ENCODE peak calls at places on chromosomes 4 and X, in seven cellular contexts. N is glutamatergic neuron, P is heart left ventricle, J is testis, A is fibroblast of mammary gland, C is psoas muscle, V is cardiac muscle cell. M is an unnamed sample.

GRCh38 chr4:139866270-139866962 is 200.8 kb downstream of the MGST2 start:
- DNase-seq in J (peak; percentile 49), V (no peak), N (no peak), C (no peak), A (no peak), P (no peak), M (no peak)

GRCh38 chr4:146369446-146369845 is 152.3 kb downstream of the SLC10A7 start:
- DNase-seq in A (peak; percentile 6), N (no peak), J (no peak), C (no peak), P (no peak), V (no peak), M (no peak)

GRCh38 chr4:142954415-142954814 is 108.3 kb upstream of the INPP4B start:
- DNase-seq in N (no peak), A (no peak), P (no peak), V (no peak), C (no peak), J (no peak), M (no peak)

GRCh38 chr4:177579649-177580048 is 137.4 kb upstream of the AGA start:
- DNase-seq in C (no peak), V (no peak), A (peak; percentile 8), N (no peak), J (no peak), P (no peak), M (no peak)

GRCh38 chr4:102761478-102761790 is 666 bp upstream of the MANBA start:
- DNase-seq in V (no peak), P (no peak), A (no peak), J (peak; percentile 37), N (no peak), C (no peak), M (no peak)

GRCh38 chr4:150482581-150482980 is 99.4 kb upstream of the MAB21L2 start:
- DNase-seq in A (no peak), N (no peak), V (no peak), J (no peak), P (no peak), C (no peak), M (no peak)

GRCh38 chr4:2363056-2363719 is 55.3 kb downstream of the ZFYVE28 start:
- DNase-seq in P (no peak), N (no peak), J (peak; percentile 96), C (peak; percentile 71), A (peak; percentile 16), V (peak; percentile 58), M (no peak)

GRCh38 chr4:2754848-2755820 is 1.0 kb downstream of the TNIP2 start:
- DNase-seq in C (no peak), N (no peak), A (no peak), P (no peak), V (no peak), J (no peak), M (no peak)

GRCh38 chr4:188647820-188648380 is 508.7 kb downstream of the TRIML1 start:
- DNase-seq in V (no peak), C (no peak), J (no peak), P (no peak), A (no peak), N (no peak), M (no peak)

GRCh38 chr4:120940547-120940946 is 18.0 kb upstream of the PRDM5 start:
- DNase-seq in J (no peak), V (no peak), C (no peak), N (no peak), P (no peak), A (no peak), M (no peak)

GRCh38 chrX:102067966-102068723 is 57.3 kb upstream of the TCEAL2 start:
- DNase-seq in A (peak; percentile 29), V (peak; percentile 14), C (no peak), J (peak; percentile 16), P (no peak), N (no peak), M (peak; percentile 19)

GRCh38 chr4:127379499-127379898 is 253.3 kb upstream of the INTU start:
- DNase-seq in V (no peak), N (no peak), C (no peak), P (no peak), A (no peak), J (no peak), M (no peak)

GRCh38 chr4:1293981-1294380 is 4.3 kb downstream of the MAEA start:
- DNase-seq in V (no peak), J (peak; percentile 24), A (no peak), N (no peak), C (no peak), P (no peak), M (no peak)

GRCh38 chr4:64341711-64342110 is 67.5 kb downstream of the TECRL start:
- DNase-seq in C (peak; percentile 28), P (peak; percentile 81), V (peak; percentile 89), J (no peak), A (no peak), N (peak; percentile 16), M (no peak)

GRCh38 chrX:153761863-153762262 is 2.2 kb upstream of the PLXNB3 start:
- DNase-seq in V (no peak), A (no peak), J (no peak), C (no peak), P (no peak), N (no peak), M (no peak)

GRCh38 chr4:142248946-142249345 is 597.2 kb downstream of the INPP4B start:
- DNase-seq in V (no peak), N (no peak), J (no peak), C (no peak), A (peak; percentile 75), P (no peak), M (peak; percentile 88)

GRCh38 chrX:132191938-132192337 is 27.3 kb downstream of the RAP2C start:
- DNase-seq in P (no peak), A (no peak), N (no peak), J (no peak), C (no peak), V (no peak), M (no peak)

GRCh38 chr4:77600521-77601451 is 4.8 kb upstream of the CXCL13 start:
- DNase-seq in J (peak; percentile 52), A (peak; percentile 41), N (no peak), V (peak; percentile 63), C (no peak), P (no peak), M (peak; percentile 6)

GRCh38 chrX:10159069-10159468 is 2.3 kb downstream of the CLCN4 start:
- DNase-seq in P (no peak), C (no peak), A (no peak), V (peak; percentile 18), N (peak; percentile 25), J (peak; percentile 26), M (no peak)

GRCh38 chrX:22527302-22527701 is 254.6 kb downstream of the CBLL2 start:
- DNase-seq in V (no peak), P (no peak), A (no peak), C (no peak), J (no peak), N (no peak), M (no peak)

GRCh38 chrX:53674581-53674980 is 11.9 kb downstream of the HUWE1 start:
- DNase-seq in V (no peak), N (no peak), C (no peak), P (no peak), J (no peak), A (no peak), M (no peak)

GRCh38 chr4:1126506-1126905 is 13.1 kb upstream of the RNF212 start:
- DNase-seq in J (no peak), N (no peak), A (peak; percentile 25), C (no peak), V (no peak), P (no peak), M (no peak)

GRCh38 chr4:139582044-139582443 is 26.0 kb upstream of the SETD7 start:
- DNase-seq in V (no peak), P (no peak), C (no peak), N (no peak), J (no peak), A (peak; percentile 39), M (no peak)

GRCh38 chrX:110699109-110699508 is 96.5 kb downstream of the CHRDL1 start:
- DNase-seq in J (no peak), P (no peak), C (no peak), A (peak; percentile 65), V (no peak), N (no peak), M (peak; percentile 3)

GRCh38 chrX:54922547-54922946 is 1.9 kb downstream of the TRO start:
- DNase-seq in J (no peak), A (no peak), V (no peak), P (no peak), N (no peak), C (no peak), M (no peak)

GRCh38 chrX:54923376-54923775 is 2.8 kb downstream of the TRO start:
- DNase-seq in V (no peak), C (no peak), P (no peak), N (no peak), A (no peak), J (no peak), M (no peak)

GRCh38 chrX:54921427-54922021 is 900 bp downstream of the TRO start:
- DNase-seq in N (peak; percentile 81), V (peak; percentile 88), A (peak; percentile 67), C (peak; percentile 62), P (peak; percentile 51), J (peak; percentile 76), M (peak; percentile 56)

GRCh38 chrX:54920610-54921426 is at the start of gene TRO:
- DNase-seq in N (peak; percentile 70), C (no peak), V (peak; percentile 53), A (no peak), P (no peak), J (peak; percentile 18), M (no peak)
- TF ChIP-seq CTCF in N (peak; percentile 32), C (no peak), V (peak; percentile 23), A (peak; percentile 6), P (no peak), J (no peak), M (peak; percentile 22)

GRCh38 chr4:75555294-75556164 is at the start of gene ODAPH:
- DNase-seq in P (no peak), N (no peak), A (peak; percentile 29), C (no peak), V (no peak), J (no peak), M (peak; percentile 55)
- TF ChIP-seq CTCF in P (no peak), N (no peak), A (no peak), C (no peak), V (no peak), J (no peak), M (peak; percentile 37)

DNA sequence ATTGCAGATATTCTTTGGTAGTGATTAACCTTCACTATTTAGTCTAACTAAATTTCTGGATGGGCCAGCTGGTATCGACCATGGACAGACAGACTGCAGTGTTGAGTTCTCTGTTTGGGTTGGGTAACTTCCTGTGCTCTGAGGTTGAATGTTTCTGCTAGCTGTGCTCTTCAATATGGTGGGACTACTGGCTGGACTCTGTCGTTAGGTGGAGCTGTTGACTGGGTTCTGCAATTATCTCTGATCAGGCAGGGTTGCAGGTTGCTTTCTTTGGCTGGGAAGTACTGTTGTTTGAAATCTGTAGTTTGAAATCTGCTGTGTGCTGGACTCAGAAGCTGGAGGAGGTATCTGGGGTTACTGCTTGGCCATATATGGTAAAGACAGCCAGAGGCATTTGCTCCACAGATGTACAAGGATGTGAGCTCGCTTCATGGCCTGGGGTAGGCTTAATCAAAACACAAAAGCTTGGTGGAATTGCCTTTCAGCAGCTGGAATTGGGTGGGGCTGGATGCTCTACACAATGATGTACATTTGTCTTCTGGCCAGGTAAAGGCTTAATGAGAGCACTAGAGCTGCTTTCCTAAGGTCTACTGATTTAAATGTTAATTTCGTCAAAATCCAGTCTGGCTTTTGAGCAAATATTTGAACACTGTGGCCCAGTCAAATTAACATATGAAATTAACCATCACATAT is 1472.0 kb downstream of the FAM133A start:
- DNase-seq in P (no peak), J (no peak), V (no peak), N (no peak), A (no peak), C (no peak), M (no peak)
- TF ChIP-seq CTCF in P (no peak), J (no peak), V (no peak), N (no peak), A (no peak), C (no peak), M (no peak)

GRCh38 chrX:136221851-136222513 is 29.2 kb downstream of the MAP7D3 start:
- DNase-seq in N (no peak), C (no peak), P (no peak), J (no peak), V (no peak), A (no peak), M (no peak)
- TF ChIP-seq CTCF in N (no peak), C (no peak), P (no peak), J (no peak), V (no peak), A (no peak), M (no peak)